ENCODE peak calls at places on chromosomes 7 and 10, in five cellular contexts. One of them, this sample, is unnamed.

GRCh38 chr7:108181073-108181985 is 51.2 kb upstream of the LAMB4 start:
- DNase-seq in H9: peak; percentile 78
- DNase-seq in mesenchymal stem cell: peak; percentile 63
- DNase-seq in H1: peak; percentile 70
- DNase-seq in neuronal stem cell: peak; percentile 65
- DNase-seq in this sample: peak; percentile 67

GRCh38 chr7:142454862-142455261 is 197.0 kb upstream of the PRSS58 start:
- DNase-seq in mesenchymal stem cell: no peak
- DNase-seq in neuronal stem cell: no peak
- DNase-seq in H1: no peak
- DNase-seq in H9: no peak
- DNase-seq in this sample: no peak

GRCh38 chr7:155278921-155279320 is 18.8 kb upstream of the INSIG1 start:
- DNase-seq in H1: no peak
- DNase-seq in H9: no peak
- DNase-seq in neuronal stem cell: no peak
- DNase-seq in mesenchymal stem cell: no peak
- DNase-seq in this sample: no peak

GRCh38 chr10:44240766-44241165 is 144.1 kb downstream of the CXCL12 start:
- DNase-seq in H9: no peak
- DNase-seq in H1: no peak
- DNase-seq in mesenchymal stem cell: no peak
- DNase-seq in neuronal stem cell: no peak
- DNase-seq in this sample: no peak

GRCh38 chr7:143811-144453 is 48.4 kb upstream of the FAM20C start:
- DNase-seq in mesenchymal stem cell: no peak
- DNase-seq in neuronal stem cell: no peak
- DNase-seq in H9: no peak
- DNase-seq in H1: no peak
- DNase-seq in this sample: no peak

GRCh38 chr10:93074597-93075368 is 1.1 kb downstream of the CYP26A1 start:
- DNase-seq in H9: peak; percentile 58
- DNase-seq in mesenchymal stem cell: no peak
- DNase-seq in neuronal stem cell: no peak
- DNase-seq in H1: no peak
- DNase-seq in this sample: no peak

GRCh38 chr7:68245688-68246087 is 1249.1 kb downstream of the TYW1 start:
- DNase-seq in H9: peak; percentile 59
- DNase-seq in mesenchymal stem cell: no peak
- DNase-seq in H1: peak; percentile 49
- DNase-seq in neuronal stem cell: no peak
- DNase-seq in this sample: no peak

GRCh38 chr10:7756360-7756992 is 31.3 kb downstream of the KIN start:
- DNase-seq in neuronal stem cell: no peak
- DNase-seq in H1: no peak
- DNase-seq in mesenchymal stem cell: peak; percentile 18
- DNase-seq in H9: peak; percentile 40
- DNase-seq in this sample: peak; percentile 8

GRCh38 chr10:110762849-110763211 is 108.9 kb upstream of the PDCD4 start:
- DNase-seq in H9: no peak
- DNase-seq in H1: no peak
- DNase-seq in mesenchymal stem cell: no peak
- DNase-seq in neuronal stem cell: no peak
- DNase-seq in this sample: no peak

GRCh38 chr7:155147172-155147571 is 77.0 kb downstream of the HTR5A start:
- DNase-seq in H1: no peak
- DNase-seq in neuronal stem cell: no peak
- DNase-seq in mesenchymal stem cell: no peak
- DNase-seq in H9: no peak
- DNase-seq in this sample: no peak

GRCh38 chr7:134480730-134481129 is 21.8 kb upstream of the AKR1B1 start:
- DNase-seq in neuronal stem cell: no peak
- DNase-seq in H1: no peak
- DNase-seq in H9: peak; percentile 42
- DNase-seq in mesenchymal stem cell: peak; percentile 71
- DNase-seq in this sample: peak; percentile 35

GRCh38 chr10:78448470-78448869 is 414.8 kb downstream of the RPS24 start:
- DNase-seq in H9: no peak
- DNase-seq in H1: no peak
- DNase-seq in neuronal stem cell: no peak
- DNase-seq in mesenchymal stem cell: no peak
- DNase-seq in this sample: no peak

GRCh38 chr10:55144001-55144400 is 343.0 kb upstream of the PCDH15 start:
- DNase-seq in H9: no peak
- DNase-seq in H1: no peak
- DNase-seq in mesenchymal stem cell: peak; percentile 15
- DNase-seq in neuronal stem cell: no peak
- DNase-seq in this sample: no peak

GRCh38 chr7:88306590-88307048 is at the start of gene STEAP4:
- DNase-seq in mesenchymal stem cell: peak; percentile 50
- DNase-seq in neuronal stem cell: peak; percentile 21
- DNase-seq in H1: peak; percentile 47
- DNase-seq in H9: peak; percentile 72
- DNase-seq in this sample: peak; percentile 0

GRCh38 chr7:73822319-73823173 is 8.2 kb upstream of the CLDN4 start:
- DNase-seq in H1: no peak
- DNase-seq in neuronal stem cell: no peak
- DNase-seq in H9: no peak
- DNase-seq in mesenchymal stem cell: peak; percentile 98
- DNase-seq in this sample: peak; percentile 97

GRCh38 chr7:130732980-130733865 is 784 bp downstream of the KLF14 start:
- DNase-seq in H1: no peak
- DNase-seq in mesenchymal stem cell: no peak
- DNase-seq in H9: peak; percentile 61
- DNase-seq in neuronal stem cell: no peak
- DNase-seq in this sample: peak; percentile 1

GRCh38 chr10:94093286-94093905 is 99.7 kb downstream of the PLCE1 start:
- DNase-seq in neuronal stem cell: no peak
- DNase-seq in mesenchymal stem cell: no peak
- DNase-seq in H1: no peak
- DNase-seq in H9: no peak
- DNase-seq in this sample: peak; percentile 42

GRCh38 chr10:117334075-117334474 is 41.2 kb downstream of the PDZD8 start:
- DNase-seq in mesenchymal stem cell: no peak
- DNase-seq in neuronal stem cell: no peak
- DNase-seq in H9: no peak
- DNase-seq in H1: no peak
- DNase-seq in this sample: peak; percentile 24

GRCh38 chr10:484441-484924 is 205.0 kb downstream of the DIP2C start:
- DNase-seq in H9: peak; percentile 35
- DNase-seq in H1: no peak
- DNase-seq in mesenchymal stem cell: peak; percentile 57
- DNase-seq in neuronal stem cell: no peak
- DNase-seq in this sample: peak; percentile 16

GRCh38 chr10:77661674-77662073 is 24.1 kb upstream of the KCNMA1 start:
- DNase-seq in H1: no peak
- DNase-seq in H9: no peak
- DNase-seq in neuronal stem cell: no peak
- DNase-seq in mesenchymal stem cell: no peak
- DNase-seq in this sample: no peak

GRCh38 chr7:150404172-150404784 is 25.1 kb downstream of the ZNF775 start:
- DNase-seq in mesenchymal stem cell: no peak
- DNase-seq in neuronal stem cell: no peak
- DNase-seq in H9: no peak
- DNase-seq in H1: no peak
- DNase-seq in this sample: no peak

GRCh38 chr7:110358028-110358427 is 732.9 kb upstream of the LRRN3 start:
- DNase-seq in mesenchymal stem cell: peak; percentile 46
- DNase-seq in H1: no peak
- DNase-seq in H9: no peak
- DNase-seq in neuronal stem cell: no peak
- DNase-seq in this sample: peak; percentile 86

GRCh38 chr7:115585015-115585655 is 445.4 kb downstream of the TFEC start:
- DNase-seq in mesenchymal stem cell: no peak
- DNase-seq in H9: no peak
- DNase-seq in neuronal stem cell: no peak
- DNase-seq in H1: no peak
- DNase-seq in this sample: peak; percentile 29

GRCh38 chr10:32072025-32072787 is 16.0 kb upstream of the KIF5B start:
- DNase-seq in mesenchymal stem cell: no peak
- DNase-seq in H1: no peak
- DNase-seq in H9: no peak
- DNase-seq in neuronal stem cell: no peak
- DNase-seq in this sample: no peak

GRCh38 chr10:88270871-88271713 is 312.0 kb downstream of the RNLS start:
- DNase-seq in H9: no peak
- DNase-seq in mesenchymal stem cell: peak; percentile 63
- DNase-seq in H1: no peak
- DNase-seq in neuronal stem cell: no peak
- DNase-seq in this sample: peak; percentile 71

GRCh38 chr10:78552261-78552811 is 516.4 kb upstream of the ZMIZ1 start:
- DNase-seq in H1: no peak
- DNase-seq in mesenchymal stem cell: peak; percentile 22
- DNase-seq in H9: no peak
- DNase-seq in neuronal stem cell: no peak
- DNase-seq in this sample: peak; percentile 60

GRCh38 chr7:120981888-120982615 is 6.5 kb upstream of the CPED1 start:
- DNase-seq in H1: no peak
- DNase-seq in neuronal stem cell: no peak
- DNase-seq in mesenchymal stem cell: no peak
- DNase-seq in H9: no peak
- DNase-seq in this sample: peak; percentile 76

GRCh38 chr7:42237162-42237821 is at the start of gene GLI3:
- DNase-seq in H9: peak; percentile 88
- DNase-seq in mesenchymal stem cell: peak; percentile 96
- DNase-seq in neuronal stem cell: peak; percentile 94
- DNase-seq in H1: no peak
- DNase-seq in this sample: peak; percentile 93

GRCh38 chr10:67853512-67853911 is 15.5 kb upstream of the DNAJC12 start:
- DNase-seq in mesenchymal stem cell: no peak
- DNase-seq in neuronal stem cell: no peak
- DNase-seq in H9: no peak
- DNase-seq in H1: no peak
- DNase-seq in this sample: no peak

GRCh38 chr7:80288175-80289122 is 153.8 kb downstream of the GNAI1 start:
- DNase-seq in mesenchymal stem cell: peak; percentile 63
- DNase-seq in neuronal stem cell: no peak
- DNase-seq in H1: peak; percentile 5
- DNase-seq in H9: peak; percentile 29
- DNase-seq in this sample: peak; percentile 84

GRCh38 chr10:75468612-75469011 is 37.2 kb downstream of the LRMDA start:
- DNase-seq in neuronal stem cell: no peak
- DNase-seq in mesenchymal stem cell: no peak
- DNase-seq in H9: no peak
- DNase-seq in H1: no peak
- DNase-seq in this sample: no peak
- H2AFZ ChIP-seq in neuronal stem cell: no peak overlapping the region
- H2AFZ ChIP-seq in mesenchymal stem cell: no peak overlapping the region
- H2AFZ ChIP-seq in H9: no peak overlapping the region
- H2AFZ ChIP-seq in H1: no peak overlapping the region
- H2AFZ ChIP-seq in this sample: no peak overlapping the region

DNA sequence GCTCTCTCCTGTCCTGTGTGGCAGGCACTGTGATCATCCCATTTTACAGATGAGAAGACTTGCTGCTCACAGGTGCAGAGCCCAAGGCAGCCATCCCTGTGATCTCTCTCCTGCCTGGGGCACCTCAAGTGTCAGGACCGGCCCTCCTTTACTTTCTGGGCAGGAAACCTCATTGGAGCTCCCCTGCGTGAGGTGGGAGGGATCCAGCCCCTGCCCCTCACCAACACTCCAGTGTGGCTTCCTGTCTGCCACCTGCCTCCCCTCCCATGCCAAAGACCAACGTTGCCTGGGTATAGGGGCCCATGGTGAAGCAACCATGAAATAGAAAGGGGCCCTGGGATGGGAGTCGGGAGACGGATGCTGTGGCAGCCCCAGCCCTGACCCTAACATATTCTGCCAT is 91.2 kb upstream of the MYL10 start:
- DNase-seq in neuronal stem cell: no peak
- DNase-seq in H1: no peak
- DNase-seq in mesenchymal stem cell: no peak
- DNase-seq in H9: no peak
- DNase-seq in this sample: no peak
- H3K14ac ChIP-seq in neuronal stem cell: no peak overlapping the region
- H3K14ac ChIP-seq in H1: no peak overlapping the region
- H3K14ac ChIP-seq in mesenchymal stem cell: no peak overlapping the region
- H3K14ac ChIP-seq in H9: no peak overlapping the region
- H3K14ac ChIP-seq in this sample: no peak overlapping the region

GRCh38 chr7:116952640-116953371 is 495 bp upstream of the ST7 start:
- DNase-seq in H9: peak; percentile 38
- DNase-seq in H1: no peak
- DNase-seq in neuronal stem cell: peak; percentile 14
- DNase-seq in mesenchymal stem cell: peak; percentile 73
- DNase-seq in this sample: peak; percentile 33
- H2AFZ ChIP-seq in H9: peak overlapping the region; percentile 40
- H2AFZ ChIP-seq in H1: peak overlapping the region; percentile 43
- H2AFZ ChIP-seq in neuronal stem cell: peak overlapping the region; percentile 76
- H2AFZ ChIP-seq in mesenchymal stem cell: peak overlapping the region; percentile 10
- H2AFZ ChIP-seq in this sample: peak overlapping the region; percentile 99

GRCh38 chr7:101370836-101371235 is 8.2 kb downstream of the COL26A1 start:
- DNase-seq in neuronal stem cell: no peak
- DNase-seq in mesenchymal stem cell: no peak
- DNase-seq in H1: no peak
- DNase-seq in H9: no peak
- DNase-seq in this sample: no peak

GRCh38 chr7:101374990-101375389 is 12.3 kb downstream of the COL26A1 start:
- DNase-seq in neuronal stem cell: no peak
- DNase-seq in H9: no peak
- DNase-seq in H1: no peak
- DNase-seq in mesenchymal stem cell: no peak
- DNase-seq in this sample: no peak

GRCh38 chr7:101378808-101379207 is 16.1 kb downstream of the COL26A1 start:
- DNase-seq in H1: no peak
- DNase-seq in neuronal stem cell: peak; percentile 50
- DNase-seq in mesenchymal stem cell: peak; percentile 16
- DNase-seq in H9: peak; percentile 79
- DNase-seq in this sample: no peak

GRCh38 chr7:101377189-101377736 is 14.6 kb downstream of the COL26A1 start:
- DNase-seq in mesenchymal stem cell: no peak
- DNase-seq in H9: no peak
- DNase-seq in H1: no peak
- DNase-seq in neuronal stem cell: no peak
- DNase-seq in this sample: no peak

GRCh38 chr7:101373812-101374612 is 11.3 kb downstream of the COL26A1 start:
- DNase-seq in neuronal stem cell: no peak
- DNase-seq in mesenchymal stem cell: no peak
- DNase-seq in H1: no peak
- DNase-seq in H9: no peak
- DNase-seq in this sample: no peak
- H3K14ac ChIP-seq in neuronal stem cell: no peak overlapping the region
- H3K14ac ChIP-seq in mesenchymal stem cell: no peak overlapping the region
- H3K14ac ChIP-seq in H1: no peak overlapping the region
- H3K14ac ChIP-seq in H9: no peak overlapping the region
- H3K14ac ChIP-seq in this sample: no peak overlapping the region

GRCh38 chr10:114172776-114173555 is 1.0 kb downstream of the CCDC186 start:
- DNase-seq in H1: no peak
- DNase-seq in mesenchymal stem cell: peak; percentile 31
- DNase-seq in neuronal stem cell: no peak
- DNase-seq in H9: no peak
- DNase-seq in this sample: no peak
- H2AFZ ChIP-seq in H1: no peak overlapping the region
- H2AFZ ChIP-seq in mesenchymal stem cell: no peak overlapping the region
- H2AFZ ChIP-seq in neuronal stem cell: peak overlapping the region; percentile 93
- H2AFZ ChIP-seq in H9: no peak overlapping the region
- H2AFZ ChIP-seq in this sample: no peak overlapping the region